ENCODE peak calls at places on chromosomes 6 and 20, in five cellular contexts. One of them, this sample, is unnamed.

GRCh38 chr6:76351275-76351674 is 278.8 kb upstream of the IMPG1 start:
- DNase-seq in transverse colon: no peak
- DNase-seq in sigmoid colon: no peak
- DNase-seq in pancreas: no peak
- DNase-seq in heart left ventricle: no peak
- DNase-seq in this sample: no peak

GRCh38 chr20:5128886-5129285 is 2.1 kb downstream of the CDS2 start:
- DNase-seq in transverse colon: no peak
- DNase-seq in sigmoid colon: no peak
- DNase-seq in pancreas: no peak
- DNase-seq in heart left ventricle: no peak
- DNase-seq in this sample: no peak

GRCh38 chr20:61631770-61632169 is 379.7 kb downstream of the CDH4 start:
- DNase-seq in transverse colon: no peak
- DNase-seq in sigmoid colon: no peak
- DNase-seq in pancreas: no peak
- DNase-seq in heart left ventricle: no peak
- DNase-seq in this sample: no peak

GRCh38 chr20:8434326-8434876 is 302.3 kb downstream of the PLCB1 start:
- DNase-seq in transverse colon: no peak
- DNase-seq in sigmoid colon: no peak
- DNase-seq in pancreas: no peak
- DNase-seq in heart left ventricle: no peak
- DNase-seq in this sample: no peak

GRCh38 chr20:40108321-40108720 is 580.7 kb downstream of the MAFB start:
- DNase-seq in transverse colon: no peak
- DNase-seq in sigmoid colon: no peak
- DNase-seq in pancreas: no peak
- DNase-seq in heart left ventricle: no peak
- DNase-seq in this sample: no peak

GRCh38 chr6:157305676-157306653 is 17.4 kb downstream of the TMEM242 start:
- DNase-seq in transverse colon: no peak
- DNase-seq in sigmoid colon: no peak
- DNase-seq in pancreas: no peak
- DNase-seq in heart left ventricle: no peak
- DNase-seq in this sample: no peak

GRCh38 chr20:48637461-48637860 is 190.3 kb downstream of the PREX1 start:
- DNase-seq in transverse colon: no peak
- DNase-seq in sigmoid colon: no peak
- DNase-seq in pancreas: no peak
- DNase-seq in heart left ventricle: no peak
- DNase-seq in this sample: no peak

GRCh38 chr20:9300534-9300933 is 213.9 kb upstream of the LAMP5 start:
- DNase-seq in transverse colon: no peak
- DNase-seq in sigmoid colon: no peak
- DNase-seq in pancreas: no peak
- DNase-seq in heart left ventricle: no peak
- DNase-seq in this sample: no peak

GRCh38 chr20:23298155-23298554 is 52.4 kb upstream of the NXT1 start:
- DNase-seq in transverse colon: no peak
- DNase-seq in sigmoid colon: peak; percentile 30
- DNase-seq in pancreas: no peak
- DNase-seq in heart left ventricle: no peak
- DNase-seq in this sample: no peak

GRCh38 chr20:7855545-7855944 is 84.7 kb downstream of the HAO1 start:
- DNase-seq in transverse colon: no peak
- DNase-seq in sigmoid colon: no peak
- DNase-seq in pancreas: no peak
- DNase-seq in heart left ventricle: no peak
- DNase-seq in this sample: no peak

GRCh38 chr6:24451581-24452041 is 37.8 kb downstream of the GPLD1 start:
- DNase-seq in transverse colon: no peak
- DNase-seq in sigmoid colon: no peak
- DNase-seq in pancreas: no peak
- DNase-seq in heart left ventricle: no peak
- DNase-seq in this sample: no peak

GRCh38 chr6:79718509-79719247 is 87.5 kb downstream of the SH3BGRL2 start:
- DNase-seq in transverse colon: no peak
- DNase-seq in sigmoid colon: no peak
- DNase-seq in pancreas: no peak
- DNase-seq in heart left ventricle: no peak
- DNase-seq in this sample: no peak

GRCh38 chr6:134529921-134530320 is 212.0 kb upstream of the SGK1 start:
- DNase-seq in transverse colon: no peak
- DNase-seq in sigmoid colon: no peak
- DNase-seq in pancreas: no peak
- DNase-seq in heart left ventricle: no peak
- DNase-seq in this sample: no peak

GRCh38 chr20:31708839-31709534 is 13.7 kb downstream of the BCL2L1 start:
- DNase-seq in transverse colon: no peak
- DNase-seq in sigmoid colon: peak; percentile 50
- DNase-seq in pancreas: no peak
- DNase-seq in heart left ventricle: no peak
- DNase-seq in this sample: no peak

GRCh38 chr20:31711416-31712111 is 11.1 kb downstream of the BCL2L1 start:
- DNase-seq in transverse colon: no peak
- DNase-seq in sigmoid colon: no peak
- DNase-seq in pancreas: no peak
- DNase-seq in heart left ventricle: no peak
- DNase-seq in this sample: no peak

GRCh38 chr20:31710423-31711250 is 12.0 kb downstream of the BCL2L1 start:
- DNase-seq in transverse colon: no peak
- DNase-seq in sigmoid colon: peak; percentile 56
- DNase-seq in pancreas: no peak
- DNase-seq in heart left ventricle: peak; percentile 38
- DNase-seq in this sample: no peak

GRCh38 chr20:31707994-31708744 is 14.5 kb downstream of the BCL2L1 start:
- DNase-seq in transverse colon: peak; percentile 83
- DNase-seq in sigmoid colon: peak; percentile 81
- DNase-seq in pancreas: peak; percentile 81
- DNase-seq in heart left ventricle: peak; percentile 62
- DNase-seq in this sample: no peak

GRCh38 chr20:31709939-31710338 is 12.7 kb downstream of the BCL2L1 start:
- DNase-seq in transverse colon: no peak
- DNase-seq in sigmoid colon: peak; percentile 42
- DNase-seq in pancreas: no peak
- DNase-seq in heart left ventricle: no peak
- DNase-seq in this sample: no peak
- H3K4me1 ChIP-seq in transverse colon: peaks cover 70% of the 10 kb centered on the region
- H3K4me1 ChIP-seq in sigmoid colon: peaks cover 68% of the 10 kb centered on the region
- H3K4me1 ChIP-seq in pancreas: peaks cover 77% of the 10 kb centered on the region
- H3K4me1 ChIP-seq in heart left ventricle: peaks cover 65% of the 10 kb centered on the region
- H3K4me1 ChIP-seq in this sample: peaks cover 34% of the 10 kb centered on the region

GRCh38 chr6:155116571-155116910 is 121.4 kb downstream of the TIAM2 start:
- DNase-seq in transverse colon: no peak
- DNase-seq in sigmoid colon: no peak
- DNase-seq in pancreas: no peak
- DNase-seq in heart left ventricle: no peak
- DNase-seq in this sample: no peak
- TF ChIP-seq CTCF in transverse colon: no peak
- TF ChIP-seq CTCF in sigmoid colon: no peak
- TF ChIP-seq CTCF in pancreas: no peak
- TF ChIP-seq CTCF in heart left ventricle: no peak
- TF ChIP-seq CTCF in this sample: no peak

DNA sequence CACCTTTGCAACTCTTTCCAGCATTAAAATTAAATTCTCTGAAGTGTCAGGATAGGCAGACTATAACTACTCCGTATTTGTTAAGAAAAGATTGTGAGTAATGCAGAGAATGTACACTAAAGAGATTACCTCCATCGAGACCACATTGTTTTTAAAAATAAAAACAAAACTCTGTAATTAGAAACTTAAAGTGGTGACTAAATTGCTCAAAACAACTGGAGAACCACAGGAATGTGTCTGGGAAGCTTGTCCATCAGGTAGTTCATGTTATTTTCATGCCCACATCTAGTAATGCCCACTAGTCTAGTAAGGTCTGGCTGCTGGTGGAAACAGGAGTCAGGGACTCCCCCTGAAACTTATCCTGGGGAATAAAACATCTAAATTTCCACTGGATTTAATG is 103.0 kb upstream of the FOXQ1 start:
- DNase-seq in transverse colon: no peak
- DNase-seq in sigmoid colon: no peak
- DNase-seq in pancreas: no peak
- DNase-seq in heart left ventricle: no peak
- DNase-seq in this sample: no peak
- H3K27ac ChIP-seq in transverse colon: no peak overlapping the region
- H3K27ac ChIP-seq in sigmoid colon: no peak overlapping the region
- H3K27ac ChIP-seq in pancreas: no peak overlapping the region
- H3K27ac ChIP-seq in heart left ventricle: no peak overlapping the region
- H3K27ac ChIP-seq in this sample: no peak overlapping the region

DNA sequence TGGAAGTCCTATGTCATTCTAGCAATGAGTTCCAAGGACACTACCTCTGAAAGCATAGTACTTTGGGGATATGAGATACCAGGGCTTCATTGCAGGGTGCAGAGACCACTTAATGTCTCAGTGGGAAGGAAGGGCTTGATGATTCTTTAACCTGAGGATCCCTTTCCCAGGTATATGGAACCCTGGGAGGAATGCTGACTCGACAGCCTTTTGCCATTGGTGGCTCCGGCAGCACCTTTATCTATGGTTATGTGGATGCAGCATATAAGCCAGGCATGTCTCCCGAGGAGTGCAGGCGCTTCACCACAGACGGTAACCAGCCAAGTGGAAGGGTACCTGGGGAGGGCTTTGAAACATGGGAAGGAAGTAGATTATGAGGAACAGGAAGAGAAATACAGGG is 4.2 kb downstream of the PSMB9 start:
- DNase-seq in transverse colon: no peak
- DNase-seq in sigmoid colon: no peak
- DNase-seq in pancreas: no peak
- DNase-seq in heart left ventricle: no peak
- DNase-seq in this sample: no peak
- H3K4me1 ChIP-seq in transverse colon: peaks cover 6% of the 10 kb centered on the region
- H3K4me1 ChIP-seq in sigmoid colon: peaks cover 12% of the 10 kb centered on the region
- H3K4me1 ChIP-seq in pancreas: no peaks in the 10 kb centered on the region
- H3K4me1 ChIP-seq in heart left ventricle: no peaks in the 10 kb centered on the region
- H3K4me1 ChIP-seq in this sample: peaks cover 4% of the 10 kb centered on the region

GRCh38 chr20:47300071-47300470 is 56.4 kb downstream of the ZMYND8 start:
- DNase-seq in transverse colon: no peak
- DNase-seq in sigmoid colon: no peak
- DNase-seq in pancreas: no peak
- DNase-seq in heart left ventricle: no peak
- DNase-seq in this sample: no peak

GRCh38 chr20:47298624-47299023 is 57.9 kb downstream of the ZMYND8 start:
- DNase-seq in transverse colon: no peak
- DNase-seq in sigmoid colon: no peak
- DNase-seq in pancreas: no peak
- DNase-seq in heart left ventricle: no peak
- DNase-seq in this sample: no peak

GRCh38 chr20:47295921-47296426 is 60.5 kb downstream of the ZMYND8 start:
- DNase-seq in transverse colon: no peak
- DNase-seq in sigmoid colon: no peak
- DNase-seq in pancreas: no peak
- DNase-seq in heart left ventricle: no peak
- DNase-seq in this sample: peak; percentile 39

GRCh38 chr20:47297746-47298145 is 58.8 kb downstream of the ZMYND8 start:
- DNase-seq in transverse colon: no peak
- DNase-seq in sigmoid colon: no peak
- DNase-seq in pancreas: no peak
- DNase-seq in heart left ventricle: no peak
- DNase-seq in this sample: no peak

DNA sequence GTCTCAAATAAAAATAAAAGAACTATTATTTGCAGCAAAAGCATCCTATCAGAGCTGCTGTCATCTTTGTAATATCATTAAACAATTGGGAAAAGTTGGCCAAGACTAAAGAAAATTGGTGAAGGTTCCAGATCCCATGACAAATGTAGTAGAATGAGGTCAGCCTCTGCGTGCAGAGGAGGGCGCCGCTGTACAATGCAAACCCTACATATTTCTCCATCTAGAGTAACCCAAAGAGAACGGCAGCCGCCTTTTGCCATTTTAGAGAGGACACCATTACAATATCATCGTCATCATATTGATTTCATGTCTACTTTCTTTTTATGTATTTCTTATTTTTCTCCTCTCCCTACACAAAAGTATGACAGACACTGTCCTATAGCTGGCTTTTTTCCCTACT is 59.5 kb downstream of the ZMYND8 start:
- DNase-seq in transverse colon: no peak
- DNase-seq in sigmoid colon: no peak
- DNase-seq in pancreas: no peak
- DNase-seq in heart left ventricle: no peak
- DNase-seq in this sample: peak; percentile 31
- TF ChIP-seq CTCF in transverse colon: peak; percentile 20
- TF ChIP-seq CTCF in sigmoid colon: no peak
- TF ChIP-seq CTCF in pancreas: no peak
- TF ChIP-seq CTCF in heart left ventricle: peak; percentile 21
- TF ChIP-seq CTCF in this sample: no peak

GRCh38 chr6:16545382-16545781 is 215.9 kb downstream of the ATXN1 start:
- DNase-seq in transverse colon: no peak
- DNase-seq in sigmoid colon: no peak
- DNase-seq in pancreas: no peak
- DNase-seq in heart left ventricle: no peak
- DNase-seq in this sample: no peak

GRCh38 chr6:16544521-16544920 is 216.7 kb downstream of the ATXN1 start:
- DNase-seq in transverse colon: no peak
- DNase-seq in sigmoid colon: no peak
- DNase-seq in pancreas: no peak
- DNase-seq in heart left ventricle: peak; percentile 12
- DNase-seq in this sample: no peak

GRCh38 chr6:16543491-16543890 is 217.8 kb downstream of the ATXN1 start:
- DNase-seq in transverse colon: no peak
- DNase-seq in sigmoid colon: no peak
- DNase-seq in pancreas: no peak
- DNase-seq in heart left ventricle: no peak
- DNase-seq in this sample: no peak

GRCh38 chr6:16546851-16547250 is 214.4 kb downstream of the ATXN1 start:
- DNase-seq in transverse colon: no peak
- DNase-seq in sigmoid colon: no peak
- DNase-seq in pancreas: no peak
- DNase-seq in heart left ventricle: no peak
- DNase-seq in this sample: no peak

DNA sequence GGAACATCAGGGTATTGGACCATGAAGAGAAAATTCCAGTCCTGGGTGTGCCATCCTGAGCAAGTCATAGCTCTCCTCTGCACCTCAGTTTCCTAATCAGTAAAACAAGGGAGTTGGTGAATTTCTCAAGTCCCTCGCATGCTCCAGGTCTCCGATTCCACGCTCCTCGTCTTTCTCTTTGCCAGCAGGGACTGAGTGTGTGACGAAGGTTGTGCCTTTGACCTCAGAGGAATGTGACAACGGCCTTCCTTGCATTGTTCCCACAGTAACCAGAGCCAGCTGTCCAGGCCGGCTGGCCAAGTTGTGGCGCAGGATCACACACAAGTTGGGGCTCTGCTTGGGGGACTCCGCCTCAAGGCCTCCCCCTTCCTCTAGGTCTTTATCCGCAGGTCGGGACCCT is 217.3 kb downstream of the ATXN1 start:
- DNase-seq in transverse colon: no peak
- DNase-seq in sigmoid colon: no peak
- DNase-seq in pancreas: no peak
- DNase-seq in heart left ventricle: peak; percentile 82
- DNase-seq in this sample: no peak
- H3K27ac ChIP-seq in transverse colon: no peak overlapping the region
- H3K27ac ChIP-seq in sigmoid colon: no peak overlapping the region
- H3K27ac ChIP-seq in pancreas: no peak overlapping the region
- H3K27ac ChIP-seq in heart left ventricle: peak overlapping the region; percentile 78
- H3K27ac ChIP-seq in this sample: peak overlapping the region; percentile 29

GRCh38 chr20:2703716-2704475 is 11.3 kb downstream of the EBF4 start:
- DNase-seq in transverse colon: no peak
- DNase-seq in sigmoid colon: no peak
- DNase-seq in pancreas: no peak
- DNase-seq in heart left ventricle: no peak
- DNase-seq in this sample: no peak
- H3K4me1 ChIP-seq in transverse colon: no peaks in the 10 kb centered on the region
- H3K4me1 ChIP-seq in sigmoid colon: no peaks in the 10 kb centered on the region
- H3K4me1 ChIP-seq in pancreas: no peaks in the 10 kb centered on the region
- H3K4me1 ChIP-seq in heart left ventricle: no peaks in the 10 kb centered on the region
- H3K4me1 ChIP-seq in this sample: no peaks in the 10 kb centered on the region

GRCh38 chr6:139073118-139073517 is 44.6 kb downstream of the ABRACL start:
- DNase-seq in transverse colon: no peak
- DNase-seq in sigmoid colon: no peak
- DNase-seq in pancreas: no peak
- DNase-seq in heart left ventricle: no peak
- DNase-seq in this sample: no peak
- TF ChIP-seq CTCF in transverse colon: no peak
- TF ChIP-seq CTCF in sigmoid colon: no peak
- TF ChIP-seq CTCF in pancreas: no peak
- TF ChIP-seq CTCF in heart left ventricle: no peak
- TF ChIP-seq CTCF in this sample: no peak

This sample was measured in ascending aorta.